ENCODE peak calls at places on chromosomes 2 and 18, in four cellular contexts. One of them, this sample, is unnamed.

GRCh38 chr2:241659150-241659739 is 21.8 kb downstream of the ATG4B start:
- DNase-seq in fibroblast of pulmonary artery: peak; percentile 87
- DNase-seq in stimulated activated CD4-positive, alpha-beta T cell treated with anti-CD3 and anti-CD28 coated beads, Interleukin-2, amount 100 ng/mL, for 24 hours: peak; percentile 44
- DNase-seq in NCI-H2081: peak; percentile 63
- DNase-seq in this sample: peak; percentile 32

GRCh38 chr2:165637396-165637795 is 156.7 kb downstream of the GALNT3 start:
- DNase-seq in fibroblast of pulmonary artery: no peak
- DNase-seq in NCI-H2081: no peak
- DNase-seq in stimulated activated CD4-positive, alpha-beta T cell treated with anti-CD3 and anti-CD28 coated beads, Interleukin-2, amount 100 ng/mL, for 24 hours: no peak
- DNase-seq in this sample: no peak

GRCh38 chr2:109130726-109130995 is 1.7 kb downstream of the SH3RF3 start:
- DNase-seq in stimulated activated CD4-positive, alpha-beta T cell treated with anti-CD3 and anti-CD28 coated beads, Interleukin-2, amount 100 ng/mL, for 24 hours: no peak
- DNase-seq in fibroblast of pulmonary artery: no peak
- DNase-seq in NCI-H2081: no peak
- DNase-seq in this sample: no peak

GRCh38 chr2:62858231-62858832 is 152.8 kb downstream of the EHBP1 start:
- DNase-seq in stimulated activated CD4-positive, alpha-beta T cell treated with anti-CD3 and anti-CD28 coated beads, Interleukin-2, amount 100 ng/mL, for 24 hours: no peak
- DNase-seq in fibroblast of pulmonary artery: no peak
- DNase-seq in NCI-H2081: no peak
- DNase-seq in this sample: no peak

GRCh38 chr2:26630669-26631360 is 10.4 kb downstream of the CIB4 start:
- DNase-seq in stimulated activated CD4-positive, alpha-beta T cell treated with anti-CD3 and anti-CD28 coated beads, Interleukin-2, amount 100 ng/mL, for 24 hours: no peak
- DNase-seq in fibroblast of pulmonary artery: peak; percentile 10
- DNase-seq in NCI-H2081: no peak
- DNase-seq in this sample: no peak

GRCh38 chr18:79611040-79611681 is 68.4 kb upstream of the CTDP1 start:
- DNase-seq in stimulated activated CD4-positive, alpha-beta T cell treated with anti-CD3 and anti-CD28 coated beads, Interleukin-2, amount 100 ng/mL, for 24 hours: no peak
- DNase-seq in fibroblast of pulmonary artery: peak; percentile 90
- DNase-seq in NCI-H2081: no peak
- DNase-seq in this sample: no peak

GRCh38 chr18:45562567-45563479 is 52.5 kb upstream of the SLC14A2 start:
- DNase-seq in fibroblast of pulmonary artery: no peak
- DNase-seq in NCI-H2081: no peak
- DNase-seq in stimulated activated CD4-positive, alpha-beta T cell treated with anti-CD3 and anti-CD28 coated beads, Interleukin-2, amount 100 ng/mL, for 24 hours: no peak
- DNase-seq in this sample: no peak

GRCh38 chr2:223093436-223093839 is 41.4 kb downstream of the KCNE4 start:
- DNase-seq in stimulated activated CD4-positive, alpha-beta T cell treated with anti-CD3 and anti-CD28 coated beads, Interleukin-2, amount 100 ng/mL, for 24 hours: no peak
- DNase-seq in NCI-H2081: no peak
- DNase-seq in fibroblast of pulmonary artery: peak; percentile 67
- DNase-seq in this sample: no peak

GRCh38 chr2:71453404-71454220 is at the start of gene DYSF:
- DNase-seq in stimulated activated CD4-positive, alpha-beta T cell treated with anti-CD3 and anti-CD28 coated beads, Interleukin-2, amount 100 ng/mL, for 24 hours: no peak
- DNase-seq in NCI-H2081: peak; percentile 15
- DNase-seq in fibroblast of pulmonary artery: peak; percentile 47
- DNase-seq in this sample: no peak

GRCh38 chr2:221494556-221494955 is 77.5 kb downstream of the EPHA4 start:
- DNase-seq in fibroblast of pulmonary artery: no peak
- DNase-seq in stimulated activated CD4-positive, alpha-beta T cell treated with anti-CD3 and anti-CD28 coated beads, Interleukin-2, amount 100 ng/mL, for 24 hours: no peak
- DNase-seq in NCI-H2081: no peak
- DNase-seq in this sample: no peak

GRCh38 chr2:190407246-190407661 is 901 bp upstream of the MFSD6 start:
- DNase-seq in stimulated activated CD4-positive, alpha-beta T cell treated with anti-CD3 and anti-CD28 coated beads, Interleukin-2, amount 100 ng/mL, for 24 hours: no peak
- DNase-seq in NCI-H2081: peak; percentile 57
- DNase-seq in fibroblast of pulmonary artery: no peak
- DNase-seq in this sample: peak; percentile 23

GRCh38 chr18:9353596-9353995 is 19.0 kb downstream of the TWSG1 start:
- DNase-seq in stimulated activated CD4-positive, alpha-beta T cell treated with anti-CD3 and anti-CD28 coated beads, Interleukin-2, amount 100 ng/mL, for 24 hours: no peak
- DNase-seq in NCI-H2081: no peak
- DNase-seq in fibroblast of pulmonary artery: no peak
- DNase-seq in this sample: no peak

GRCh38 chr18:13112982-13113381 is 105.6 kb upstream of the LDLRAD4 start:
- DNase-seq in stimulated activated CD4-positive, alpha-beta T cell treated with anti-CD3 and anti-CD28 coated beads, Interleukin-2, amount 100 ng/mL, for 24 hours: no peak
- DNase-seq in fibroblast of pulmonary artery: peak; percentile 67
- DNase-seq in NCI-H2081: peak; percentile 34
- DNase-seq in this sample: peak; percentile 51

GRCh38 chr2:86314125-86314524 is 23.3 kb downstream of the REEP1 start:
- DNase-seq in NCI-H2081: no peak
- DNase-seq in stimulated activated CD4-positive, alpha-beta T cell treated with anti-CD3 and anti-CD28 coated beads, Interleukin-2, amount 100 ng/mL, for 24 hours: no peak
- DNase-seq in fibroblast of pulmonary artery: no peak
- DNase-seq in this sample: no peak

GRCh38 chr2:195756218-195756941 is 99.4 kb downstream of the SLC39A10 start:
- DNase-seq in stimulated activated CD4-positive, alpha-beta T cell treated with anti-CD3 and anti-CD28 coated beads, Interleukin-2, amount 100 ng/mL, for 24 hours: no peak
- DNase-seq in fibroblast of pulmonary artery: no peak
- DNase-seq in NCI-H2081: no peak
- DNase-seq in this sample: no peak

GRCh38 chr18:49560277-49561126 is 1.4 kb upstream of the LIPG start:
- DNase-seq in stimulated activated CD4-positive, alpha-beta T cell treated with anti-CD3 and anti-CD28 coated beads, Interleukin-2, amount 100 ng/mL, for 24 hours: no peak
- DNase-seq in NCI-H2081: peak; percentile 2
- DNase-seq in fibroblast of pulmonary artery: no peak
- DNase-seq in this sample: no peak

GRCh38 chr18:567119-567518 is 13.1 kb upstream of the CETN1 start:
- DNase-seq in stimulated activated CD4-positive, alpha-beta T cell treated with anti-CD3 and anti-CD28 coated beads, Interleukin-2, amount 100 ng/mL, for 24 hours: no peak
- DNase-seq in NCI-H2081: no peak
- DNase-seq in fibroblast of pulmonary artery: no peak
- DNase-seq in this sample: no peak

GRCh38 chr2:162400336-162400735 is 56.4 kb downstream of the GCA start:
- DNase-seq in NCI-H2081: no peak
- DNase-seq in stimulated activated CD4-positive, alpha-beta T cell treated with anti-CD3 and anti-CD28 coated beads, Interleukin-2, amount 100 ng/mL, for 24 hours: no peak
- DNase-seq in fibroblast of pulmonary artery: no peak
- DNase-seq in this sample: no peak

GRCh38 chr18:32450874-32451273 is 19.8 kb downstream of the GAREM1 start:
- DNase-seq in NCI-H2081: no peak
- DNase-seq in stimulated activated CD4-positive, alpha-beta T cell treated with anti-CD3 and anti-CD28 coated beads, Interleukin-2, amount 100 ng/mL, for 24 hours: no peak
- DNase-seq in fibroblast of pulmonary artery: no peak
- DNase-seq in this sample: no peak

GRCh38 chr2:211745295-211746097 is 793.1 kb downstream of the ERBB4 start:
- DNase-seq in fibroblast of pulmonary artery: peak; percentile 72
- DNase-seq in NCI-H2081: peak; percentile 79
- DNase-seq in stimulated activated CD4-positive, alpha-beta T cell treated with anti-CD3 and anti-CD28 coated beads, Interleukin-2, amount 100 ng/mL, for 24 hours: no peak
- DNase-seq in this sample: peak; percentile 39

GRCh38 chr2:104790100-104790811 is 63.7 kb upstream of the POU3F3 start:
- DNase-seq in stimulated activated CD4-positive, alpha-beta T cell treated with anti-CD3 and anti-CD28 coated beads, Interleukin-2, amount 100 ng/mL, for 24 hours: no peak
- DNase-seq in NCI-H2081: no peak
- DNase-seq in fibroblast of pulmonary artery: peak; percentile 6
- DNase-seq in this sample: no peak

GRCh38 chr2:63047534-63048281 is 2.9 kb upstream of the OTX1 start:
- DNase-seq in NCI-H2081: no peak
- DNase-seq in fibroblast of pulmonary artery: no peak
- DNase-seq in stimulated activated CD4-positive, alpha-beta T cell treated with anti-CD3 and anti-CD28 coated beads, Interleukin-2, amount 100 ng/mL, for 24 hours: no peak
- DNase-seq in this sample: no peak

GRCh38 chr18:41875094-41875780 is 79.8 kb upstream of the PIK3C3 start:
- DNase-seq in stimulated activated CD4-positive, alpha-beta T cell treated with anti-CD3 and anti-CD28 coated beads, Interleukin-2, amount 100 ng/mL, for 24 hours: no peak
- DNase-seq in fibroblast of pulmonary artery: peak; percentile 59
- DNase-seq in NCI-H2081: no peak
- DNase-seq in this sample: no peak

This sample was measured in SHP77.